ENCODE peak calls at places on chromosomes 1 and 21, in four cellular contexts. B, I, N and W are unnamed samples.

GRCh38 chr1:192474080-192474683 is 101.4 kb upstream of the RGS1 start:
- DNase-seq in B (no peak), I (no peak), N (peak), W (no peak)

GRCh38 chr1:244112646-244113045 is 61.6 kb downstream of the ZBTB18 start:
- DNase-seq in I (no peak), B (no peak), N (no peak), W (no peak)

GRCh38 chr1:20339811-20340457 is 49.3 kb downstream of the VWA5B1 start:
- DNase-seq in B (no peak), N (no peak), I (no peak), W (no peak)

GRCh38 chr1:59570524-59570923 is 244.2 kb upstream of the HOOK1 start:
- DNase-seq in N (no peak), I (no peak), B (no peak), W (no peak)

GRCh38 chr1:71068325-71069240 is 12.3 kb downstream of the ZRANB2 start:
- DNase-seq in I (no peak), N (no peak), B (no peak), W (no peak)

GRCh38 chr1:55958498-55958897 is 620.9 kb downstream of the PLPP3 start:
- DNase-seq in N (no peak), B (no peak), I (no peak), W (no peak)

GRCh38 chr1:183604048-183604808 is 14.0 kb upstream of the NCF2 start:
- DNase-seq in B (peak), N (no peak), I (peak), W (no peak)

GRCh38 chr1:31944205-31945089 is 6.3 kb upstream of the PTP4A2 start:
- DNase-seq in N (peak), I (peak), B (peak), W (peak)

GRCh38 chr1:79777481-79778219 is 771.1 kb upstream of the ADGRL4 start:
- DNase-seq in I (no peak), B (no peak), N (no peak), W (no peak)

GRCh38 chr21:26007911-26008579 is 162.5 kb downstream of the APP start:
- DNase-seq in N (no peak), B (no peak), I (no peak), W (no peak)

GRCh38 chr1:53604291-53604919 is 134.6 kb downstream of the GLIS1 start:
- DNase-seq in N (no peak), I (no peak), B (no peak), W (no peak)

DNA sequence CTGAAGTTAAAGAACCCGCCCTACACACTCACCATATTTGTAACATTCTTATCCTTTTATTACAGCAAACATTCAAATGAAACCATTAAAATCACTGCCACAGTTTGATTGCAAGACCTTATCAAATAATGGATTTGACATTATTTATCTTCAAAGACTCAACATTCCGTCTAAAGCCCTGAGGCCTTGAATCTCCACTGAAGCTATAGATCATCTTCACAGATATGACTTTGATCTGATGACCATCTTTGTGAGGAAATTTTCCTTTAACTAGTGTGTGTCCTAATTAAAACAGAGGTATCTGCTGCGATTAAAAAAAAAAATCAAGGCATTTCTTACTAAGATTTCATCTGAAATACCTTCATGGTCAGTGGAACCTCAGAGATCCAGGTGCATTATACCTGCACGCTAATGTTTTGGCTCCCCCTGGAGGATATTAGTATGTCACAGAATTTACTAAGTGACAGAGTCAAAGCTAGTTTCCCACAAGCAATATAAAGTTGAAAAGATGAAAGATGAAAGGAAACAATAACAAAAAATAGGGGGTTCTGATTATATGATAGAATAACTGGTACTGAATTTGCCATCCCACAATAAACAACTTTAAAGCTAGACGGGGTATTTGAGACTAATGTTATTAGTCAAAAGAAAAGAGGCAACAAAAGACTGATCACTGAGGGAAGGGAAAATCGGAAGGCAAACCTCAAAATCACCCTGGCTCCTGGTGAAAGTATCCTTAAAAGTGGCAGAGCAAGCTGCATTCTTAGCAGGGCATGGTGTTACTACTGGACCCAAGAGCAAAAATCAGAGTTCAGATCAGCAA is 923.4 kb downstream of the NCAM2 start:
- DNase-seq in B (no peak), N (peak), I (no peak), W (no peak)
- TF ChIP-seq CTCF in B (peak), N (peak), I (peak), W (peak)

GRCh38 chr1:228101994-228102790 is 933 bp downstream of the C1orf35 start:
- DNase-seq in B (peak), I (peak), N (peak), W (no peak)
- TF ChIP-seq CTCF in B (peak), I (no peak), N (peak), W (no peak)

GRCh38 chr1:36650200-36651065 is 167.7 kb upstream of the CSF3R start:
- DNase-seq in N (peak), I (peak), B (no peak), W (no peak)
- TF ChIP-seq CTCF in N (peak), I (peak), B (peak), W (peak)

DNA sequence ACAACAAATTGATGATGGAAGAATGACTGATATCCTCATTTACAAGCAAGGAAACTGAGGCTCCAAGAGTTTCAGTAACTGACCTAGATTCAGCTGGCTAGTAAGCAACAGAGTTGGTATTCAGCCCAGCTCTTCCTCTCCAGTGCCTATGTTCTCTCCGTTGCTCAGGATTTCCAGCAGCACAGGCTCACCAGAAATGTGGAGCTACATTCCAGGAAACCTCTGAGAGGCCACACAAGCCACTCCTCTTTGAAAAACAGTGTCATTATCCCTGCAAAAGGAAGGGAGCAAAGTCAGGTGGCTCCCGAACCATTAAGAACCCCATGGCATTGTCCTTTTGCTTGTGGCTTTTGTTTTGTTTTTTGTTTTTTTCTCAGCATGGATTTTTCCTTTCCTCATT is 40.6 kb upstream of the DUSP10 start:
- DNase-seq in N (no peak), B (no peak), I (no peak), W (no peak)
- TF ChIP-seq CTCF in N (no peak), B (no peak), I (no peak), W (no peak)

GRCh38 chr1:13930151-13930550 is 230.2 kb downstream of the PRDM2 start:
- DNase-seq in I (no peak), N (no peak), B (no peak), W (no peak)
- TF ChIP-seq CTCF in I (no peak), N (peak), B (peak), W (no peak)

GRCh38 chr1:7987528-7987927 is 26.0 kb downstream of the PARK7 start:
- DNase-seq in N (no peak), B (no peak), I (no peak), W (no peak)

GRCh38 chr1:7980984-7981383 is 19.5 kb downstream of the PARK7 start:
- DNase-seq in B (no peak), I (no peak), N (no peak), W (no peak)

GRCh38 chr1:7984826-7985225 is 23.3 kb downstream of the PARK7 start:
- DNase-seq in B (no peak), N (no peak), I (no peak), W (no peak)

GRCh38 chr1:7985851-7986612 is 24.5 kb downstream of the PARK7 start:
- DNase-seq in I (no peak), N (no peak), B (no peak), W (no peak)

DNA sequence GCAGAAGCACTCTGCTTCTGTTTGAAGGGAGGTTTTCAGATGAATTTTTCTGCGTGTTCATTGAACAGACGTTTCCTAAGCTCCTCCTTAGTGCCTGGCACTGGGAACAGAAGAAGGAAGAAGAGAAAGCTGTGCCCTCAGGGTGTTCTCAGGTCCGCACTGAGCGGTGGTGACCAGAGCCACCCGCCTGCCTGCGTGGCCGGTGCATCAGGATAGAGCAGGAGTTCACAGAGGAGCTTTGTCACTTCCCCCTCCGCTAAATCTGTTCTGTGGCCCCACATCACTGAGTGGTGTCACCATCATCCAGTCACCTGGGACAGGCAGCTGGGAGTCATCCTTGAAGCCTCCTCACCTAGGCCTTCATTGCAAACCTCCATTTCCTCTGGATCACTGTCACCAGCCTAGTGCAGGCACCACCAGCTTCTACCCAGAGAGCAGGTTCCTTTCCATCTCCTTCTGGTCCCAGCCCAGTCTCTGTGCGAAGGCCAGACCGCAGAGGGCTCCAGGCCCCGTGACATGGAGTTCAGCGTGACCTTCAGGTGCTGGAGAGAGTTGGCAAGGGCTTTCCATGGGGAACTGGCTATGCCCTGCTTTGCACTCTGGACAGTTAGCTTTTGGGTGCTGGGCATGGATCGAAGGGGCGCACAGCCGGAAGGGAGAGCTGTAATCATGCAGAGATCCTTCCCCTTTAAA is 21.7 kb downstream of the PARK7 start:
- DNase-seq in N (no peak), I (no peak), B (no peak), W (no peak)
- TF ChIP-seq CTCF in N (no peak), I (no peak), B (no peak), W (no peak)

GRCh38 chr1:221691320-221691719 is 50.6 kb downstream of the DUSP10 start:
- DNase-seq in I (no peak), B (no peak), N (no peak), W (no peak)

GRCh38 chr1:221694109-221694508 is 47.8 kb downstream of the DUSP10 start:
- DNase-seq in N (no peak), I (no peak), B (no peak), W (no peak)

GRCh38 chr1:221695346-221695745 is 46.5 kb downstream of the DUSP10 start:
- DNase-seq in N (no peak), B (no peak), I (no peak), W (no peak)

GRCh38 chr1:221692643-221693042 is 49.2 kb downstream of the DUSP10 start:
- DNase-seq in N (no peak), I (no peak), B (no peak), W (no peak)

GRCh38 chr1:221693087-221693486 is 48.8 kb downstream of the DUSP10 start:
- DNase-seq in B (no peak), N (no peak), I (no peak), W (no peak)
- TF ChIP-seq CTCF in B (no peak), N (no peak), I (no peak), W (no peak)

GRCh38 chr1:1858382-1859086 is 32.4 kb downstream of the GNB1 start:
- DNase-seq in N (peak), I (peak), B (no peak), W (peak)
- TF ChIP-seq CTCF in N (peak), I (no peak), B (peak), W (no peak)

DNA sequence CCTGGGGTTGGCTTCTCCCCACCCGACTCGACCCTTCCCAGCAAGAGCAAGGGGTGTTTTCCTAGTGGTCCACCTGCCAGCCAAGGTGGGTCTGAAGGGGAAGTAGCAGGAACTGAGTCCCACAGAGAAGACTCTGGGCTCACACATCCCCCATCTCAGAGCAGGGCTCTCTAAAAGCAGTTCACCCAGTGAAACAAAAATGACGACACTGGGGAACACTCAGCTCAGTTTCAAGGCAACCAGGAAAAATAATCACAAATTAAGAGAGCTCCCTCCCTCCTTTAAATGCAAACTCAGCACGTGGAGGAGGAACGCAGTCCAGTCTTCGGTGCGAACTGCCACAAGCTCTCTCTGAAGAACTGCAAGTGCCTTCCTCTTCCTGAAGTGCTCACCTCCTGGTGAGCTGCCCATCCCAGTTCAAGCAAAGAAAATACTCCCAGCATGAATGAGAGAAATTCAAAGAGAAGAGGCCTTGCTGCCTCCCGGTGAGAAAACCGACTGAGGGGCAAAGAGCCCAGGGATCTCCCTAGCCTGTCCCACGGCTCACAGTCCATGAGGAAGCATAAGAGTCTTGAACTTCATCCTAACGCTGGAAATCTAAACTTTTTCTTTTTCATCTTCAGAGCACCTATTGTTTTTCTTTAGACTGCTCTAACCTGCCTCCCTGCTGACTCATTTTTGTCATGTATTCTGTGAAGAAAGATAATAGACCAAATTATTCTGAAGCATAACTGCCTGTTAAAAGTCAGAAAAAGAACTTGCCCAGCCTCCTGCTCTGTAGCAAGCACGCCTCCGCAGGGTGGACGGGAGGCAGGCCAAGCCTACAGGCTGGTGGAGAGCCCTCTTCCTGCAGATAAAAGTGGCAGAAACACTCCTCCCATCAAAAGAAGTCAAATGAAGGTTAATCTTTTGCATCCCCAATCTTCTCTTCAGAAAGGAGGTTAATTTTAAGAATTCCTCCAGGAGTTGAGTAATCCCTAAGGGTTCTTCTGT is 281.4 kb downstream of the HHIPL2 start:
- DNase-seq in N (no peak), B (no peak), I (no peak), W (no peak)
- TF ChIP-seq CTCF in N (no peak), B (no peak), I (no peak), W (no peak)

GRCh38 chr1:187167555-187167954 is 338.8 kb downstream of the PLA2G4A start:
- DNase-seq in B (no peak), N (no peak), I (no peak), W (no peak)
- TF ChIP-seq CTCF in B (no peak), N (no peak), I (no peak), W (no peak)